ENCODE peak calls at places on chromosomes 7 and 10, in ten cellular contexts. J, D, H, V, U, P, Z, I, Y and W are unnamed samples.

GRCh38 chr10:97307866-97308780 is 10.9 kb upstream of the FRAT1 start:
- DNase-seq in V (no peak), D (no peak), J (no peak), U (no peak), H (no peak), Z (no peak), P (no peak), I (no peak), Y (no peak), W (no peak)

GRCh38 chr10:58180633-58181032 is 87.1 kb downstream of the IPMK start:
- DNase-seq in P (no peak), H (no peak), V (no peak), D (no peak), U (no peak), I (no peak), Y (no peak), Z (no peak), J (no peak), W (no peak)

GRCh38 chr7:99614495-99614894 is 2.3 kb upstream of the ZSCAN25 start:
- DNase-seq in Y (no peak), V (no peak), Z (no peak), J (no peak), P (no peak), D (no peak), I (no peak), H (no peak), U (no peak), W (no peak)

GRCh38 chr10:63283093-63283492 is 150.0 kb downstream of the NRBF2 start:
- DNase-seq in P (no peak), I (no peak), Y (no peak), H (no peak), U (no peak), D (no peak), J (no peak), Z (no peak), V (no peak), W (no peak)

GRCh38 chr7:73988197-73988596 is 39.8 kb upstream of the ELN start:
- DNase-seq in V (no peak), J (no peak), P (no peak), I (no peak), D (no peak), U (peak), Y (no peak), H (no peak), Z (no peak), W (no peak)

GRCh38 chr10:70849582-70850016 is 33.9 kb downstream of the SGPL1 start:
- DNase-seq in Y (peak), J (no peak), U (no peak), I (no peak), P (no peak), V (peak), H (no peak), Z (no peak), D (no peak), W (no peak)

GRCh38 chr10:121592155-121592890 is 5.9 kb downstream of the FGFR2 start:
- DNase-seq in P (no peak), H (no peak), U (no peak), V (no peak), Z (no peak), I (no peak), J (no peak), Y (no peak), D (no peak), W (no peak)

GRCh38 chr10:34698979-34699378 is 116.1 kb downstream of the PARD3 start:
- DNase-seq in I (no peak), U (no peak), J (no peak), Y (peak), V (no peak), P (no peak), H (no peak), Z (no peak), D (no peak), W (no peak)

GRCh38 chr10:83991986-83992753 is 147.1 kb upstream of the GHITM start:
- DNase-seq in Y (no peak), I (peak), J (peak), H (peak), U (no peak), D (peak), Z (peak), V (no peak), P (no peak), W (no peak)

GRCh38 chr7:81138850-81139249 is 220.0 kb upstream of the SEMA3C start:
- DNase-seq in Z (no peak), H (no peak), V (no peak), J (no peak), D (no peak), I (no peak), P (no peak), Y (no peak), U (no peak), W (no peak)

GRCh38 chr7:131329176-131329570 is 1.5 kb downstream of the MKLN1 start:
- DNase-seq in P (no peak), Z (no peak), H (no peak), Y (no peak), V (no peak), J (no peak), D (no peak), I (no peak), U (peak), W (no peak)

GRCh38 chr7:31493714-31494181 is 20.1 kb upstream of the ITPRID1 start:
- DNase-seq in J (no peak), I (peak), U (no peak), D (no peak), P (no peak), Z (no peak), Y (no peak), H (no peak), V (no peak), W (no peak)

GRCh38 chr7:41567350-41568114 is 135.4 kb downstream of the INHBA start:
- DNase-seq in V (no peak), Z (no peak), Y (no peak), P (no peak), J (no peak), D (no peak), H (no peak), U (no peak), I (no peak), W (no peak)

GRCh38 chr7:47458486-47458885 is 123.4 kb downstream of the TNS3 start:
- DNase-seq in D (no peak), J (no peak), Y (no peak), I (no peak), V (no peak), H (no peak), U (no peak), P (no peak), Z (no peak), W (no peak)

GRCh38 chr10:58473966-58474365 is 38.7 kb upstream of the BICC1 start:
- DNase-seq in Z (no peak), P (no peak), Y (no peak), D (no peak), I (no peak), H (no peak), V (no peak), U (no peak), J (no peak), W (no peak)

GRCh38 chr7:48126037-48126436 is 37.0 kb downstream of the UPP1 start:
- DNase-seq in D (no peak), J (no peak), V (no peak), I (no peak), H (no peak), Z (no peak), U (no peak), P (no peak), Y (no peak), W (no peak)

GRCh38 chr10:116538461-116538860 is 7.3 kb upstream of the PNLIP start:
- DNase-seq in V (no peak), P (no peak), D (no peak), J (no peak), Y (no peak), H (no peak), U (no peak), Z (no peak), I (no peak), W (no peak)

GRCh38 chr10:84801156-84801555 is 472.8 kb downstream of the CCSER2 start:
- DNase-seq in I (no peak), V (no peak), Z (no peak), H (no peak), J (no peak), Y (no peak), U (no peak), D (no peak), P (no peak), W (no peak)

GRCh38 chr10:117218654-117219053 is 21.4 kb downstream of the KCNK18 start:
- DNase-seq in U (peak), Y (no peak), V (no peak), D (no peak), I (no peak), Z (peak), H (no peak), J (no peak), P (no peak), W (no peak)

GRCh38 chr10:114391599-114391998 is 12.7 kb downstream of the AFAP1L2 start:
- DNase-seq in Y (no peak), Z (no peak), H (no peak), V (no peak), J (no peak), D (no peak), I (no peak), P (no peak), U (no peak), W (no peak)

GRCh38 chr7:132239422-132239994 is 336.8 kb downstream of the PLXNA4 start:
- DNase-seq in Z (no peak), U (no peak), P (no peak), I (no peak), J (no peak), Y (no peak), D (no peak), V (no peak), H (no peak), W (no peak)

GRCh38 chr7:132437730-132438129 is 138.5 kb downstream of the PLXNA4 start:
- DNase-seq in D (no peak), P (no peak), V (no peak), Y (no peak), I (no peak), J (no peak), U (no peak), Z (no peak), H (peak), W (no peak)

GRCh38 chr10:3047622-3047995 is 19.7 kb upstream of the PFKP start:
- DNase-seq in Y (no peak), U (no peak), V (no peak), I (no peak), Z (no peak), J (no peak), D (no peak), H (no peak), P (no peak), W (no peak)

GRCh38 chr7:41503438-41503837 is 199.5 kb downstream of the INHBA start:
- DNase-seq in Y (peak), V (no peak), J (no peak), Z (no peak), D (no peak), U (no peak), I (no peak), P (no peak), H (no peak), W (no peak)

GRCh38 chr7:113247198-113247597 is 128.8 kb upstream of the SMIM30 start:
- DNase-seq in I (no peak), H (no peak), Z (no peak), P (no peak), V (no peak), D (no peak), J (no peak), U (no peak), Y (no peak), W (no peak)

GRCh38 chr7:158586499-158587191 is 978 bp downstream of the PTPRN2 start:
- DNase-seq in U (no peak), D (no peak), H (no peak), V (no peak), J (no peak), Y (no peak), I (no peak), Z (peak), P (no peak), W (no peak)